ENCODE peak calls at places on chromosomes 11 and 22, in five cellular contexts. T is transverse colon, M is chondrocyte, G is dorsolateral prefrontal cortex, V is heart right ventricle. R is an unnamed sample.

GRCh38 chr11:105000797-105001196 is 22.2 kb downstream of the CASP5 start:
- DNase-seq in T (peak), M (no peak), G (no peak), V (peak), R (no peak)

GRCh38 chr22:20567993-20568417 is 60.6 kb downstream of the MED15 start:
- DNase-seq in T (no peak), M (peak), G (no peak), V (no peak), R (no peak)

GRCh38 chr11:86151188-86152005 is 82.5 kb upstream of the PICALM start:
- DNase-seq in T (no peak), M (peak), G (peak), V (peak), R (no peak)

GRCh38 chr22:22552630-22553029 is 6.4 kb downstream of the PRAME start:
- DNase-seq in T (no peak), M (no peak), G (no peak), V (no peak), R (no peak)

GRCh38 chr22:17131686-17132085 is 10.5 kb upstream of the TMEM121B start:
- DNase-seq in T (no peak), M (peak), G (no peak), V (no peak), R (no peak)

GRCh38 chr11:86743223-86744118 is 56.9 kb upstream of the PRSS23 start:
- DNase-seq in T (peak), M (no peak), G (peak), V (no peak), R (peak)

GRCh38 chr22:49011379-49011768 is 816.3 kb downstream of the BRD1 start:
- DNase-seq in T (no peak), M (no peak), G (no peak), V (no peak), R (no peak)

GRCh38 chr22:36480941-36481392 is 473 bp downstream of the TXN2 start:
- DNase-seq in T (no peak), M (no peak), G (no peak), V (no peak), R (no peak)

GRCh38 chr11:72787262-72788104 is 6.4 kb downstream of the STARD10 start:
- DNase-seq in T (peak), M (no peak), G (no peak), V (no peak), R (no peak)

GRCh38 chr11:59761985-59762384 is 6.8 kb downstream of the STX3 start:
- DNase-seq in T (no peak), M (no peak), G (no peak), V (no peak), R (no peak)
- TF ChIP-seq CTCF in T (no peak), M (no peak), G (no peak), V (no peak), R (no peak)

GRCh38 chr11:10909141-10909883 is 51.5 kb upstream of the ZBED5 start:
- DNase-seq in T (no peak), M (no peak), G (no peak), V (no peak), R (no peak)

GRCh38 chr11:10902756-10903155 is 44.9 kb upstream of the ZBED5 start:
- DNase-seq in T (no peak), M (no peak), G (no peak), V (no peak), R (no peak)

GRCh38 chr11:10908215-10908990 is 50.5 kb upstream of the ZBED5 start:
- DNase-seq in T (no peak), M (no peak), G (no peak), V (no peak), R (peak)

GRCh38 chr11:10902301-10902700 is 44.4 kb upstream of the ZBED5 start:
- DNase-seq in T (no peak), M (no peak), G (no peak), V (no peak), R (no peak)

GRCh38 chr11:10906521-10906920 is 48.7 kb upstream of the ZBED5 start:
- DNase-seq in T (no peak), M (no peak), G (no peak), V (no peak), R (no peak)
- TF ChIP-seq CTCF in T (no peak), M (peak), G (no peak), V (no peak), R (peak)

GRCh38 chr11:125179895-125180294 is 15.3 kb downstream of the PKNOX2 start:
- DNase-seq in T (no peak), M (no peak), G (no peak), V (no peak), R (no peak)

GRCh38 chr11:125183641-125184040 is 19.1 kb downstream of the PKNOX2 start:
- DNase-seq in T (no peak), M (no peak), G (no peak), V (no peak), R (no peak)

GRCh38 chr11:125182522-125182921 is 18.0 kb downstream of the PKNOX2 start:
- DNase-seq in T (no peak), M (no peak), G (no peak), V (no peak), R (no peak)

GRCh38 chr11:125179346-125179745 is 14.8 kb downstream of the PKNOX2 start:
- DNase-seq in T (no peak), M (no peak), G (no peak), V (no peak), R (no peak)

DNA sequence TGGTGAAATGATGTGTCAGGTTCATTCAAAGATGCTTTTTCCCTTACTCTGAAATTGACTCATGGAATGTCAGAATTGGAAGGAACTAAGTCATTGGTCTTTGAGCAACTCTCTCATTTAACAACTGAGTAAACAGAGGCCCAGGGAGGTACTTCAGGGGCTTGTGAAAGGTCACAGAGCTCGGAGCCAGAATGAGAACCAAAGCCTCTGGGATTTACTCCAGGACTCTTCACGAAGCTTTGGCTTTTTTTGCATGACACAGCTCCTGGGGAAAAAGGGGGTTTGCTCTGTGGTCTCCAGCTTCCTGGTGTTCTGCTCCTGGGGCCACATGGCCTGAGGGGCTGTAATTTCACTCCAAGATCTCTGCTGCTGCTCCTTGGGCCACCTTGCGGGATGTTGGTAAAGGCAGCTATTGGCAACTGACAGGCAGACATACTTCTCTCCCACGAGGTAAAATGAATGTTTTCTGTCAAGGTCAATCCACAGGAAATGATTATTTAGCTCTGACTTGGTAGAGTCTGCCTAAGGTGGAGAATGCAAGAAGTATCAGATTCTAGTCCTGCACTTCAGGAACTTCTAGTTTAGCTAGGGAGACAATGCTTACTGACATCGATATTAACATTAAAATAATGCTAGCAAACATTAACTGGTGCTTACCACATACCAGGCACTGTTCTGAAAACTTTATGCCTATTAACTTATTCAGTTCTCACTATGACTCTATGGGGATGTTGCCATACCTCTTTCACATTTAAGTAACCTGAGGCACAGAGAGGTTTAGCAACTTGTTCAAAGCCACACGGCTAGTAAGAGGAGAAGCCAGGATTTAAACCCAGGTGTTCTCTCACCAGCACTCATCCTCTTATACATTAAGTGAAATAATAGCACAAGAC is 16.1 kb downstream of the PKNOX2 start:
- DNase-seq in T (no peak), M (no peak), G (no peak), V (no peak), R (no peak)
- TF ChIP-seq CTCF in T (no peak), M (peak), G (no peak), V (no peak), R (no peak)

GRCh38 chr11:45852712-45853101 is 5.4 kb downstream of the CRY2 start:
- DNase-seq in T (no peak), M (no peak), G (no peak), V (peak), R (no peak)
- TF ChIP-seq CTCF in T (no peak), M (no peak), G (no peak), V (no peak), R (no peak)

GRCh38 chr11:82829101-82829500 is 71.1 kb downstream of the PRCP start:
- DNase-seq in T (no peak), M (no peak), G (no peak), V (no peak), R (no peak)

GRCh38 chr11:82831364-82831763 is 68.9 kb downstream of the PRCP start:
- DNase-seq in T (no peak), M (no peak), G (no peak), V (no peak), R (no peak)

GRCh38 chr11:82828472-82828871 is 71.8 kb downstream of the PRCP start:
- DNase-seq in T (no peak), M (no peak), G (no peak), V (no peak), R (no peak)

GRCh38 chr11:82823635-82824614 is 76.3 kb downstream of the PRCP start:
- DNase-seq in T (no peak), M (no peak), G (no peak), V (no peak), R (no peak)

DNA sequence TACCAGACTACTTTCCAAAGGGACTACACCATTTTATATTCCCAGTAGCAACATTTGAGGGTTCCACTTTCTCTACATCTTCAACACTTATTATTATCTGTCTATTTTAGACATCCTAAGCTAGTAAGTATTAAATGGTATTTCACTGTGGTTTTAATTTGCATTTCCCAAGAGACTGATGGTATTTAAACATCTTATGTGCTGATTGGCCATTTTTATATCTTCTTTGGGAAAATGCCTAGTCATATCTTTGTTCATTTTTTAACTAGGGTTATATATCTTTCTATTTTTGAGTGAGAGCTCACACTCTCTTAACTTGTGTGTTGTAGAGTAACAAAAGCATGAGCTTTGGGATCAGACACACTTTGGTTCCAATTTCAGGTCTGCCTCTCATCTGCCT is 73.7 kb downstream of the PRCP start:
- DNase-seq in T (no peak), M (no peak), G (no peak), V (no peak), R (no peak)
- TF ChIP-seq CTCF in T (no peak), M (no peak), G (no peak), V (no peak), R (no peak)

DNA sequence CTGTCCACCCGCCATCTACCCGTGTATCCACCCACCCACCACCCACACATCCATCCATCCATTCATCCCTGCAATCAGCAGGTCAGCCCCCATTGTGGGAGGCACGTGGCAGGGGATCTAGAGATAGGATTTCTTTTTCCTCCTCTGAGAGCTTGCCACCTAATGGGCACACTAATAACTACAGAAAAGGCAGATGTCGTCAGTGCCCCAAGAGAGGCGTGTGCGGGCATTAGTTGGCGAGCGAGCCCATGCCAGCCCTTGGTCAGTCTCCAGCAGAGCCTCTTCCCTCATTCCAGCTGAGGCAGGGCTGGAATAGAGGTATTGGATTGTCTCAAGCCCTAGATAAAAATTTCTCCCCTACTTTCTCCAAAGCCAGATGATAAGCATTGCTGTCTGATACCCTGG is 9.7 kb downstream of the USP2 start:
- DNase-seq in T (no peak), M (no peak), G (no peak), V (no peak), R (no peak)
- TF ChIP-seq CTCF in T (no peak), M (peak), G (peak), V (no peak), R (no peak)

R was measured in AG04450.